ENCODE peak calls at places on chromosomes 13 and 19, in seven cellular contexts. Z, U, M, T, X, O and D are unnamed samples.

GRCh38 chr19:39971380-39971841 is 446 bp downstream of the PSMC4 start:
- DNase-seq in Z (no peak), O (no peak), T (peak), X (no peak), U (no peak), M (no peak), D (no peak)

GRCh38 chr13:111953546-111954178 is 113.3 kb upstream of the SOX1 start:
- DNase-seq in Z (no peak), T (peak), X (no peak), M (no peak), U (no peak), O (no peak), D (no peak)

GRCh38 chr19:56270676-56271075 is 1.9 kb upstream of the EDDM13 start:
- DNase-seq in M (no peak), O (no peak), X (no peak), Z (no peak), T (no peak), U (no peak), D (no peak)

GRCh38 chr13:70703755-70704154 is 595.5 kb upstream of the KLHL1 start:
- DNase-seq in X (no peak), U (no peak), T (no peak), O (no peak), M (no peak), Z (no peak), D (no peak)

GRCh38 chr13:53100394-53101063 is 71.9 kb downstream of the OLFM4 start:
- DNase-seq in M (no peak), X (no peak), Z (no peak), O (peak), U (no peak), T (no peak), D (no peak)

GRCh38 chr19:2274937-2275535 is 6.9 kb downstream of the PEAK3 start:
- DNase-seq in U (no peak), X (no peak), O (no peak), Z (peak), T (peak), M (no peak), D (no peak)

GRCh38 chr13:105008606-105009005 is 1526.9 kb downstream of the EFNB2 start:
- DNase-seq in O (no peak), X (no peak), U (no peak), M (no peak), Z (no peak), T (no peak), D (no peak)

GRCh38 chr19:54366811-54367210 is 2.1 kb upstream of the LAIR1 start:
- DNase-seq in X (no peak), T (no peak), O (no peak), U (no peak), M (no peak), Z (no peak), D (no peak)

GRCh38 chr13:38167164-38167822 is 182.4 kb upstream of the UFM1 start:
- DNase-seq in T (no peak), O (no peak), X (no peak), Z (no peak), M (no peak), U (no peak), D (no peak)

GRCh38 chr19:9986787-9987281 is 23.5 kb downstream of the COL5A3 start:
- DNase-seq in M (no peak), T (no peak), U (no peak), O (no peak), X (no peak), Z (no peak), D (no peak)

GRCh38 chr13:80305737-80306136 is 35.2 kb downstream of the SPRY2 start:
- DNase-seq in Z (no peak), T (no peak), X (no peak), O (no peak), M (no peak), U (no peak), D (no peak)

GRCh38 chr13:48804836-48805601 is 151.3 kb downstream of the CYSLTR2 start:
- DNase-seq in Z (no peak), U (no peak), O (no peak), M (no peak), T (no peak), X (no peak), D (no peak)

GRCh38 chr19:29662604-29663404 is 2.5 kb upstream of the PLEKHF1 start:
- DNase-seq in U (no peak), O (no peak), X (no peak), M (no peak), Z (no peak), T (peak), D (no peak)

GRCh38 chr13:72820156-72820897 is 38.4 kb downstream of the PIBF1 start:
- DNase-seq in Z (no peak), X (no peak), O (no peak), M (no peak), U (no peak), T (no peak), D (no peak)

GRCh38 chr19:46840157-46840942 is 10.3 kb downstream of the AP2S1 start:
- DNase-seq in M (no peak), X (peak), O (peak), Z (peak), T (peak), U (no peak), D (no peak)

GRCh38 chr19:7679017-7679720 is 1.5 kb upstream of the TRAPPC5 start:
- DNase-seq in O (peak), M (no peak), Z (peak), T (no peak), U (peak), X (peak), D (no peak)

GRCh38 chr19:4922530-4923378 is 13.5 kb downstream of the UHRF1 start:
- DNase-seq in Z (no peak), U (no peak), M (no peak), T (no peak), O (no peak), X (no peak), D (no peak)

GRCh38 chr13:75635621-75636338 is at the start of gene LMO7:
- DNase-seq in Z (peak), T (peak), U (peak), O (no peak), X (peak), M (no peak), D (peak)

GRCh38 chr19:18672606-18673337 is 10.7 kb upstream of the CRTC1 start:
- DNase-seq in M (no peak), O (no peak), X (no peak), Z (no peak), T (peak), U (no peak), D (no peak)

GRCh38 chr19:41373993-41374392 is 2.3 kb upstream of the TMEM91 start:
- DNase-seq in M (no peak), O (peak), Z (no peak), X (no peak), T (peak), U (no peak), D (no peak)

GRCh38 chr19:17686592-17687042 is 1.5 kb downstream of the UNC13A start:
- DNase-seq in U (no peak), X (no peak), O (peak), Z (no peak), T (no peak), M (no peak), D (no peak)

GRCh38 chr19:35306473-35307246 is 14.7 kb downstream of the MAG start:
- DNase-seq in Z (no peak), M (no peak), X (no peak), T (no peak), O (no peak), U (peak), D (no peak)

GRCh38 chr19:9148687-9149086 is 8.5 kb downstream of the ZNF317 start:
- DNase-seq in Z (no peak), M (no peak), X (no peak), T (no peak), O (no peak), U (no peak), D (no peak)

GRCh38 chr13:47826481-47826880 is 174.6 kb downstream of the SUCLA2 start:
- DNase-seq in O (no peak), X (no peak), M (no peak), U (no peak), Z (no peak), T (no peak), D (no peak)